ENCODE peak calls at places on chromosomes 11 and 22, in six cellular contexts. One of them, this sample, is unnamed.

GRCh38 chr11:34546511-34547206 is 33.1 kb upstream of the ELF5 start:
- DNase-seq in adrenal gland: no peak
- DNase-seq in A549: no peak
- DNase-seq in esophagus muscularis mucosa: no peak
- DNase-seq in stomach: no peak
- DNase-seq in GM12878: no peak
- DNase-seq in this sample: no peak

GRCh38 chr11:83546371-83546770 is 260.2 kb upstream of the CCDC90B start:
- DNase-seq in stomach: no peak
- DNase-seq in esophagus muscularis mucosa: peak; percentile 21
- DNase-seq in GM12878: no peak
- DNase-seq in adrenal gland: no peak
- DNase-seq in A549: no peak
- DNase-seq in this sample: no peak

GRCh38 chr11:87300640-87301381 is 263.1 kb downstream of the TMEM135 start:
- DNase-seq in GM12878: no peak
- DNase-seq in adrenal gland: no peak
- DNase-seq in A549: peak; percentile 7
- DNase-seq in esophagus muscularis mucosa: no peak
- DNase-seq in stomach: no peak
- DNase-seq in this sample: no peak

GRCh38 chr22:34946339-34946985 is 119.5 kb upstream of the ISX start:
- DNase-seq in GM12878: peak; percentile 20
- DNase-seq in esophagus muscularis mucosa: no peak
- DNase-seq in stomach: no peak
- DNase-seq in A549: no peak
- DNase-seq in adrenal gland: no peak
- DNase-seq in this sample: no peak

GRCh38 chr11:289706-290620 is 1.0 kb downstream of the PGGHG start:
- DNase-seq in GM12878: no peak
- DNase-seq in stomach: no peak
- DNase-seq in esophagus muscularis mucosa: no peak
- DNase-seq in adrenal gland: no peak
- DNase-seq in A549: no peak
- DNase-seq in this sample: peak; percentile 18

GRCh38 chr22:41429232-41429945 is 17.2 kb downstream of the TOB2 start:
- DNase-seq in stomach: no peak
- DNase-seq in A549: no peak
- DNase-seq in adrenal gland: no peak
- DNase-seq in esophagus muscularis mucosa: no peak
- DNase-seq in GM12878: no peak
- DNase-seq in this sample: no peak

GRCh38 chr11:35566161-35566560 is 40.7 kb upstream of the PAMR1 start:
- DNase-seq in adrenal gland: no peak
- DNase-seq in GM12878: no peak
- DNase-seq in stomach: no peak
- DNase-seq in A549: no peak
- DNase-seq in esophagus muscularis mucosa: no peak
- DNase-seq in this sample: no peak

GRCh38 chr11:130323452-130324448 is 9.0 kb upstream of the ZBTB44 start:
- DNase-seq in A549: no peak
- DNase-seq in adrenal gland: no peak
- DNase-seq in GM12878: no peak
- DNase-seq in esophagus muscularis mucosa: no peak
- DNase-seq in stomach: no peak
- DNase-seq in this sample: no peak

GRCh38 chr11:36513965-36514364 is 3.9 kb upstream of the TRAF6 start:
- DNase-seq in GM12878: no peak
- DNase-seq in A549: no peak
- DNase-seq in esophagus muscularis mucosa: no peak
- DNase-seq in stomach: no peak
- DNase-seq in adrenal gland: no peak
- DNase-seq in this sample: no peak

GRCh38 chr22:30408388-30409101 is 11.7 kb downstream of the SEC14L2 start:
- DNase-seq in GM12878: no peak
- DNase-seq in stomach: no peak
- DNase-seq in adrenal gland: no peak
- DNase-seq in A549: no peak
- DNase-seq in esophagus muscularis mucosa: no peak
- DNase-seq in this sample: no peak

GRCh38 chr11:88484873-88485621 is 147.5 kb upstream of the CTSC start:
- DNase-seq in stomach: no peak
- DNase-seq in A549: peak; percentile 58
- DNase-seq in esophagus muscularis mucosa: no peak
- DNase-seq in GM12878: peak; percentile 27
- DNase-seq in adrenal gland: peak; percentile 64
- DNase-seq in this sample: no peak

GRCh38 chr22:10741210-10741609 is 4786.8 kb upstream of the OR11H1 start:
- DNase-seq in GM12878: no peak
- DNase-seq in stomach: no peak
- DNase-seq in esophagus muscularis mucosa: no peak
- DNase-seq in adrenal gland: no peak
- DNase-seq in A549: no peak
- DNase-seq in this sample: no peak

GRCh38 chr11:134414036-134414731 is 2.1 kb upstream of the B3GAT1 start:
- DNase-seq in esophagus muscularis mucosa: no peak
- DNase-seq in stomach: no peak
- DNase-seq in adrenal gland: no peak
- DNase-seq in GM12878: no peak
- DNase-seq in A549: no peak
- DNase-seq in this sample: no peak

GRCh38 chr11:128582496-128583366 is 4.6 kb downstream of the ETS1 start:
- DNase-seq in esophagus muscularis mucosa: no peak
- DNase-seq in A549: peak; percentile 39
- DNase-seq in adrenal gland: no peak
- DNase-seq in GM12878: no peak
- DNase-seq in stomach: no peak
- DNase-seq in this sample: peak; percentile 45

GRCh38 chr22:43826142-43827093 is 14.3 kb upstream of the EFCAB6 start:
- DNase-seq in GM12878: no peak
- DNase-seq in esophagus muscularis mucosa: no peak
- DNase-seq in adrenal gland: peak; percentile 62
- DNase-seq in stomach: peak; percentile 41
- DNase-seq in A549: peak; percentile 46
- DNase-seq in this sample: no peak

GRCh38 chr11:19345848-19346681 is 105.3 kb upstream of the E2F8 start:
- DNase-seq in GM12878: no peak
- DNase-seq in esophagus muscularis mucosa: no peak
- DNase-seq in adrenal gland: peak; percentile 52
- DNase-seq in stomach: peak; percentile 34
- DNase-seq in A549: peak; percentile 7
- DNase-seq in this sample: peak; percentile 29

GRCh38 chr11:19953342-19953741 is 206.9 kb downstream of the DBX1 start:
- DNase-seq in esophagus muscularis mucosa: no peak
- DNase-seq in GM12878: no peak
- DNase-seq in A549: peak; percentile 36
- DNase-seq in stomach: no peak
- DNase-seq in adrenal gland: no peak
- DNase-seq in this sample: no peak

GRCh38 chr11:27611390-27611789 is 88.9 kb downstream of the BDNF start:
- DNase-seq in A549: no peak
- DNase-seq in stomach: no peak
- DNase-seq in esophagus muscularis mucosa: no peak
- DNase-seq in adrenal gland: no peak
- DNase-seq in GM12878: no peak
- DNase-seq in this sample: no peak

GRCh38 chr22:22196018-22196533 is 48.5 kb upstream of the VPREB1 start:
- DNase-seq in stomach: no peak
- DNase-seq in adrenal gland: no peak
- DNase-seq in esophagus muscularis mucosa: peak; percentile 45
- DNase-seq in GM12878: no peak
- DNase-seq in A549: no peak
- DNase-seq in this sample: no peak

GRCh38 chr22:22194931-22195264 is 49.7 kb upstream of the VPREB1 start:
- DNase-seq in esophagus muscularis mucosa: no peak
- DNase-seq in GM12878: no peak
- DNase-seq in A549: no peak
- DNase-seq in adrenal gland: no peak
- DNase-seq in stomach: no peak
- DNase-seq in this sample: no peak

GRCh38 chr22:22193923-22194322 is 50.7 kb upstream of the VPREB1 start:
- DNase-seq in adrenal gland: no peak
- DNase-seq in A549: no peak
- DNase-seq in GM12878: no peak
- DNase-seq in stomach: no peak
- DNase-seq in esophagus muscularis mucosa: peak; percentile 81
- DNase-seq in this sample: no peak

GRCh38 chr22:22196833-22197477 is 47.6 kb upstream of the VPREB1 start:
- DNase-seq in A549: no peak
- DNase-seq in adrenal gland: no peak
- DNase-seq in GM12878: no peak
- DNase-seq in esophagus muscularis mucosa: peak; percentile 83
- DNase-seq in stomach: no peak
- DNase-seq in this sample: no peak

DNA sequence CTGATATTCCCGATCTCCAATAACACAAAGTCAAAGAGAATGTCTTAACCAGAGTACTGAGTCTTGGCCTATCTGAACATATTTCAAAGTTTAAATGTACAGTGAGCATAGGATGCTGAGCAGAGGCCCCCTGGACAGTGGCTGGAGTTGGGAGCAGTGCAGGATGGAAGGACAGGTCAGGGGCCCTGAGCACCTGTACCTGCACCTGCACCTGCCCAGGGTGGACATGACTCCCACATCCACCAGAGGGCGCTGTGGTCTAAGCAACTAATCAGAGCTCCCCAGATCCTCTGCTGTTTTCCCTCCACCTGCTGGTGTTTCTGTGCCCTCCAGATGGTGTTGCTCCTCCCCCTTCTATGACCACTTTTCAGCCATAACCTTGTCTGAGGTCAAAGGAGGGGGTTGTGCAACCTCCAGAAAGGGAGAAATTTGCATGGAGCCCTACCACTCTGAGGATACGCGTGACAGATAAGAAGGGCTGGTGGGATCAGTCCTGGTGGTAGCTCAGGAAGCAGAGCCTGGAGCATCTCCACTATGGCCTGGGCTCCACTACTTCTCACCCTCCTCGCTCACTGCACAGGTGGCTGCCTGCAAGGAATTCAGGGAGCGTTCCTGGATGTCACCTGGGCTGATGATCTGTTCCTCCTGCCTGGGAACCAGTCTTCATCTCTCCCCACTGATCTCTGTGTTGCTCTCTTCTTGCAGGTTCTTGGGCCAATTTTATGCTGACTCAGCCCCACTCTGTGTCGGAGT is 49.1 kb upstream of the VPREB1 start:
- DNase-seq in GM12878: peak; percentile 91
- DNase-seq in esophagus muscularis mucosa: peak; percentile 91
- DNase-seq in stomach: peak; percentile 83
- DNase-seq in adrenal gland: peak; percentile 83
- DNase-seq in A549: peak; percentile 75
- DNase-seq in this sample: peak; percentile 25
- H3K4me3 ChIP-seq in GM12878: peak overlapping the region; percentile 62
- H3K4me3 ChIP-seq in esophagus muscularis mucosa: no peak overlapping the region
- H3K4me3 ChIP-seq in stomach: no peak overlapping the region
- H3K4me3 ChIP-seq in adrenal gland: no peak overlapping the region
- H3K4me3 ChIP-seq in A549: no peak overlapping the region
- H3K4me3 ChIP-seq in this sample: no peak overlapping the region

DNA sequence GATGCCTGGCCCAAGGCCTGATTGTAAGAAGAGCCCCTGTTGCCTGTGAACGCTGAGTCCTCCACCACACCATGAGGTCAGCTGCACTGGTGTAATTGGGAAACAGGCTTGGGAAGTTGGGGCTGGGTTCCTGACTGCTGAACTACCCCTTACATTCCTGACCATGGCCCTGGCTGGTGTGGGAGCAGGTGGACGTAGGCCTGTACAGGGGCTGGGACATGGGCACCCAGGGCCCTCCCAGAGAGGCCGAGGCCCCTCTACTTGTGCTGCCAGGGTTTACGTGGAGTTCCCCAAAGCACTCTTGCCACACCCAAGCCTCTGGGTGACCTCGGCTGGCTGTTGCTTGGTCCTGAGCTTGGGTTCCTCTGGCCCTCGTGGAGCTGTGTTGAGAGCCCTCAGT is 5.4 kb downstream of the RELT start:
- DNase-seq in GM12878: no peak
- DNase-seq in stomach: no peak
- DNase-seq in esophagus muscularis mucosa: no peak
- DNase-seq in adrenal gland: no peak
- DNase-seq in A549: no peak
- DNase-seq in this sample: no peak
- H3K27ac ChIP-seq in GM12878: peak overlapping the region; percentile 95
- H3K27ac ChIP-seq in stomach: peak overlapping the region; percentile 44
- H3K27ac ChIP-seq in esophagus muscularis mucosa: no peak overlapping the region
- H3K27ac ChIP-seq in adrenal gland: no peak overlapping the region
- H3K27ac ChIP-seq in A549: no peak overlapping the region
- H3K27ac ChIP-seq in this sample: no peak overlapping the region

GRCh38 chr11:16607675-16608644 is 130.5 kb upstream of the C11orf58 start:
- DNase-seq in stomach: peak; percentile 38
- DNase-seq in esophagus muscularis mucosa: no peak
- DNase-seq in GM12878: no peak
- DNase-seq in A549: no peak
- DNase-seq in adrenal gland: peak; percentile 84
- DNase-seq in this sample: peak; percentile 86
- TF ChIP-seq POLR2A in stomach: no peak
- TF ChIP-seq POLR2A in esophagus muscularis mucosa: no peak
- TF ChIP-seq POLR2A in GM12878: no peak
- TF ChIP-seq POLR2A in A549: no peak
- TF ChIP-seq POLR2A in adrenal gland: peak; percentile 60
- TF ChIP-seq POLR2A in this sample: no peak

GRCh38 chr11:102196816-102197215 is 86.6 kb downstream of the YAP1 start:
- DNase-seq in adrenal gland: no peak
- DNase-seq in esophagus muscularis mucosa: no peak
- DNase-seq in stomach: no peak
- DNase-seq in GM12878: no peak
- DNase-seq in A549: no peak
- DNase-seq in this sample: no peak

GRCh38 chr11:102199673-102200072 is 89.4 kb downstream of the YAP1 start:
- DNase-seq in esophagus muscularis mucosa: no peak
- DNase-seq in A549: no peak
- DNase-seq in adrenal gland: no peak
- DNase-seq in stomach: no peak
- DNase-seq in GM12878: no peak
- DNase-seq in this sample: no peak

GRCh38 chr11:102196351-102196750 is 86.1 kb downstream of the YAP1 start:
- DNase-seq in GM12878: no peak
- DNase-seq in esophagus muscularis mucosa: no peak
- DNase-seq in adrenal gland: no peak
- DNase-seq in A549: no peak
- DNase-seq in stomach: no peak
- DNase-seq in this sample: no peak

GRCh38 chr11:102194983-102195382 is 84.7 kb downstream of the YAP1 start:
- DNase-seq in GM12878: no peak
- DNase-seq in esophagus muscularis mucosa: no peak
- DNase-seq in A549: no peak
- DNase-seq in adrenal gland: no peak
- DNase-seq in stomach: no peak
- DNase-seq in this sample: no peak

GRCh38 chr11:102197759-102198158 is 87.5 kb downstream of the YAP1 start:
- DNase-seq in esophagus muscularis mucosa: no peak
- DNase-seq in GM12878: no peak
- DNase-seq in A549: no peak
- DNase-seq in adrenal gland: no peak
- DNase-seq in stomach: no peak
- DNase-seq in this sample: no peak
- H3K4me3 ChIP-seq in esophagus muscularis mucosa: no peak overlapping the region
- H3K4me3 ChIP-seq in GM12878: no peak overlapping the region
- H3K4me3 ChIP-seq in A549: no peak overlapping the region
- H3K4me3 ChIP-seq in adrenal gland: no peak overlapping the region
- H3K4me3 ChIP-seq in stomach: no peak overlapping the region
- H3K4me3 ChIP-seq in this sample: no peak overlapping the region

GRCh38 chr11:68313574-68314202 is 1.3 kb downstream of the LRP5 start:
- DNase-seq in A549: peak; percentile 39
- DNase-seq in adrenal gland: no peak
- DNase-seq in esophagus muscularis mucosa: no peak
- DNase-seq in stomach: no peak
- DNase-seq in GM12878: no peak
- DNase-seq in this sample: no peak
- H3K27ac ChIP-seq in A549: peak overlapping the region; percentile 90
- H3K27ac ChIP-seq in adrenal gland: peak overlapping the region; percentile 75
- H3K27ac ChIP-seq in esophagus muscularis mucosa: peak overlapping the region; percentile 88
- H3K27ac ChIP-seq in stomach: peak overlapping the region; percentile 77
- H3K27ac ChIP-seq in GM12878: peak overlapping the region; percentile 36
- H3K27ac ChIP-seq in this sample: peak overlapping the region; percentile 90